ENCODE peak calls at places on chromosomes 16 and 17, in ten cellular contexts. One of them, this sample, is unnamed. For H3K4me1 and H3K36me3, the result is how much of the 10 kb centered on the place peaks cover.

GRCh38 chr16:78292726-78293380 is 193.4 kb downstream of the WWOX start:
- DNase-seq in Caco-2: peak
- DNase-seq in heart left ventricle: no peak
- DNase-seq in psoas muscle: no peak
- DNase-seq in endodermal cell: no peak
- DNase-seq in lower lobe of right lung: no peak
- DNase-seq in PC-3: no peak
- DNase-seq in lung: peak
- DNase-seq in BE2C: no peak
- DNase-seq in pancreas: peak
- DNase-seq in this sample: peak

GRCh38 chr17:49404371-49404770 is 10.3 kb downstream of the PHB1 start:
- DNase-seq in lower lobe of right lung: no peak
- DNase-seq in heart left ventricle: no peak
- DNase-seq in BE2C: no peak
- DNase-seq in Caco-2: no peak
- DNase-seq in endodermal cell: peak
- DNase-seq in lung: no peak
- DNase-seq in pancreas: no peak
- DNase-seq in psoas muscle: no peak
- DNase-seq in PC-3: no peak
- DNase-seq in this sample: no peak

GRCh38 chr17:79322216-79323123 is 247.8 kb downstream of the ENGASE start:
- DNase-seq in lung: no peak
- DNase-seq in PC-3: no peak
- DNase-seq in heart left ventricle: no peak
- DNase-seq in pancreas: no peak
- DNase-seq in lower lobe of right lung: no peak
- DNase-seq in BE2C: no peak
- DNase-seq in Caco-2: no peak
- DNase-seq in psoas muscle: no peak
- DNase-seq in endodermal cell: no peak
- DNase-seq in this sample: no peak

GRCh38 chr17:10875984-10876555 is 38.2 kb upstream of the PIRT start:
- DNase-seq in PC-3: peak
- DNase-seq in heart left ventricle: peak
- DNase-seq in pancreas: peak
- DNase-seq in Caco-2: peak
- DNase-seq in psoas muscle: peak
- DNase-seq in lung: peak
- DNase-seq in endodermal cell: peak
- DNase-seq in BE2C: peak
- DNase-seq in lower lobe of right lung: no peak
- DNase-seq in this sample: peak

GRCh38 chr16:78667675-78668074 is 568.2 kb downstream of the WWOX start:
- DNase-seq in BE2C: no peak
- DNase-seq in psoas muscle: no peak
- DNase-seq in lower lobe of right lung: no peak
- DNase-seq in lung: no peak
- DNase-seq in endodermal cell: no peak
- DNase-seq in PC-3: no peak
- DNase-seq in pancreas: no peak
- DNase-seq in Caco-2: no peak
- DNase-seq in heart left ventricle: no peak
- DNase-seq in this sample: no peak

GRCh38 chr17:73010414-73010813 is 82.1 kb downstream of the SLC39A11 start:
- DNase-seq in endodermal cell: no peak
- DNase-seq in lower lobe of right lung: no peak
- DNase-seq in heart left ventricle: no peak
- DNase-seq in lung: no peak
- DNase-seq in pancreas: no peak
- DNase-seq in psoas muscle: no peak
- DNase-seq in PC-3: no peak
- DNase-seq in BE2C: no peak
- DNase-seq in Caco-2: no peak
- DNase-seq in this sample: no peak

GRCh38 chr16:15737140-15737644 is 87.1 kb downstream of the NDE1 start:
- DNase-seq in PC-3: no peak
- DNase-seq in BE2C: no peak
- DNase-seq in Caco-2: no peak
- DNase-seq in endodermal cell: no peak
- DNase-seq in heart left ventricle: no peak
- DNase-seq in lower lobe of right lung: no peak
- DNase-seq in pancreas: no peak
- DNase-seq in lung: no peak
- DNase-seq in psoas muscle: no peak
- DNase-seq in this sample: no peak

GRCh38 chr17:48587276-48588073 is 2.6 kb downstream of the HOXB3 start:
- DNase-seq in psoas muscle: no peak
- DNase-seq in heart left ventricle: no peak
- DNase-seq in PC-3: no peak
- DNase-seq in pancreas: no peak
- DNase-seq in lung: no peak
- DNase-seq in lower lobe of right lung: no peak
- DNase-seq in BE2C: no peak
- DNase-seq in Caco-2: no peak
- DNase-seq in endodermal cell: no peak
- DNase-seq in this sample: no peak

GRCh38 chr16:10767127-10767526 is 23.5 kb downstream of the NUBP1 start:
- DNase-seq in endodermal cell: no peak
- DNase-seq in Caco-2: no peak
- DNase-seq in lower lobe of right lung: no peak
- DNase-seq in BE2C: no peak
- DNase-seq in pancreas: no peak
- DNase-seq in lung: no peak
- DNase-seq in psoas muscle: no peak
- DNase-seq in heart left ventricle: no peak
- DNase-seq in PC-3: no peak
- DNase-seq in this sample: no peak

GRCh38 chr16:79509221-79509631 is 91.3 kb downstream of the MAF start:
- DNase-seq in Caco-2: no peak
- DNase-seq in PC-3: no peak
- DNase-seq in lung: no peak
- DNase-seq in psoas muscle: peak
- DNase-seq in heart left ventricle: peak
- DNase-seq in BE2C: no peak
- DNase-seq in pancreas: no peak
- DNase-seq in endodermal cell: peak
- DNase-seq in lower lobe of right lung: no peak
- DNase-seq in this sample: no peak

GRCh38 chr16:908526-909155 is 62.1 kb downstream of the LMF1 start:
- DNase-seq in lower lobe of right lung: no peak
- DNase-seq in endodermal cell: no peak
- DNase-seq in BE2C: peak
- DNase-seq in Caco-2: no peak
- DNase-seq in pancreas: no peak
- DNase-seq in PC-3: no peak
- DNase-seq in psoas muscle: no peak
- DNase-seq in heart left ventricle: no peak
- DNase-seq in lung: no peak
- DNase-seq in this sample: peak

GRCh38 chr17:82647593-82648164 is 565 bp downstream of the WDR45B start:
- DNase-seq in endodermal cell: peak
- DNase-seq in BE2C: peak
- DNase-seq in psoas muscle: peak
- DNase-seq in PC-3: peak
- DNase-seq in lung: peak
- DNase-seq in pancreas: peak
- DNase-seq in lower lobe of right lung: no peak
- DNase-seq in Caco-2: peak
- DNase-seq in heart left ventricle: peak
- DNase-seq in this sample: peak

GRCh38 chr17:10735251-10735650 is 5.4 kb upstream of the TMEM220 start:
- DNase-seq in heart left ventricle: no peak
- DNase-seq in BE2C: no peak
- DNase-seq in PC-3: no peak
- DNase-seq in lower lobe of right lung: no peak
- DNase-seq in pancreas: no peak
- DNase-seq in endodermal cell: peak
- DNase-seq in Caco-2: no peak
- DNase-seq in lung: no peak
- DNase-seq in psoas muscle: no peak
- DNase-seq in this sample: no peak

GRCh38 chr16:68790130-68790761 is 53.1 kb upstream of the TANGO6 start:
- DNase-seq in lower lobe of right lung: no peak
- DNase-seq in PC-3: peak
- DNase-seq in psoas muscle: no peak
- DNase-seq in lung: peak
- DNase-seq in pancreas: peak
- DNase-seq in heart left ventricle: no peak
- DNase-seq in BE2C: no peak
- DNase-seq in Caco-2: peak
- DNase-seq in endodermal cell: peak
- DNase-seq in this sample: no peak

GRCh38 chr16:88401604-88402246 is 19.0 kb downstream of the ZNF469 start:
- DNase-seq in psoas muscle: no peak
- DNase-seq in Caco-2: no peak
- DNase-seq in lower lobe of right lung: no peak
- DNase-seq in heart left ventricle: no peak
- DNase-seq in PC-3: no peak
- DNase-seq in lung: no peak
- DNase-seq in BE2C: no peak
- DNase-seq in pancreas: no peak
- DNase-seq in endodermal cell: no peak
- DNase-seq in this sample: no peak
- H3K4me1 ChIP-seq in psoas muscle: under half
- H3K4me1 ChIP-seq in Caco-2: under half
- H3K4me1 ChIP-seq in lower lobe of right lung: under half
- H3K4me1 ChIP-seq in heart left ventricle: under half
- H3K4me1 ChIP-seq in PC-3: under half
- H3K4me1 ChIP-seq in lung: under half
- H3K4me1 ChIP-seq in BE2C: under half
- H3K4me1 ChIP-seq in pancreas: under half
- H3K4me1 ChIP-seq in endodermal cell: under half
- H3K4me1 ChIP-seq in this sample: under half

DNA sequence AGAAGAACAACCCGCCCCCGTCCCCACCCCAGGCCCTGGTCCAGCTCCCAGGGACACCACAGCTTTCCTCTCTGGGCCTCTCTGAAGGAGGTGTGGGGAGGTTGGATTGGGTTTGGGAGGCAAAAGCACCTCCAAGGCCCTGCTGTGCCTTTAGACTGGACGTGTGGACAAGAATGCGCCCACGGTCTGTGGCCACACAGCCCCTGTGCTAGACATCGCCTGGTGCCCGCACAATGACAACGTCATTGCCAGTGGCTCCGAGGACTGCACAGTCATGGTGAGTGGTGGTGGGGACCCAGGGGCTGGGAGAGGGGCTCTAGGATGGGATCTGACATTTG is 3.0 kb downstream of the CORO1A start:
- DNase-seq in endodermal cell: no peak
- DNase-seq in psoas muscle: no peak
- DNase-seq in heart left ventricle: no peak
- DNase-seq in Caco-2: no peak
- DNase-seq in lower lobe of right lung: peak
- DNase-seq in lung: no peak
- DNase-seq in PC-3: no peak
- DNase-seq in BE2C: no peak
- DNase-seq in pancreas: no peak
- DNase-seq in this sample: no peak
- H3K4me3 ChIP-seq in endodermal cell: no peak
- H3K4me3 ChIP-seq in psoas muscle: peak
- H3K4me3 ChIP-seq in heart left ventricle: no peak
- H3K4me3 ChIP-seq in Caco-2: no peak
- H3K4me3 ChIP-seq in lower lobe of right lung: peak
- H3K4me3 ChIP-seq in lung: no peak
- H3K4me3 ChIP-seq in PC-3: no peak
- H3K4me3 ChIP-seq in BE2C: no peak
- H3K4me3 ChIP-seq in pancreas: no peak
- H3K4me3 ChIP-seq in this sample: no peak

GRCh38 chr16:70570967-70571570 is 47.5 kb downstream of the SF3B3 start:
- DNase-seq in BE2C: no peak
- DNase-seq in endodermal cell: no peak
- DNase-seq in lung: no peak
- DNase-seq in heart left ventricle: no peak
- DNase-seq in Caco-2: no peak
- DNase-seq in PC-3: no peak
- DNase-seq in pancreas: no peak
- DNase-seq in psoas muscle: no peak
- DNase-seq in lower lobe of right lung: no peak
- DNase-seq in this sample: no peak

GRCh38 chr16:70569752-70570151 is 46.1 kb downstream of the SF3B3 start:
- DNase-seq in lower lobe of right lung: no peak
- DNase-seq in psoas muscle: no peak
- DNase-seq in heart left ventricle: no peak
- DNase-seq in endodermal cell: no peak
- DNase-seq in lung: no peak
- DNase-seq in PC-3: no peak
- DNase-seq in Caco-2: no peak
- DNase-seq in BE2C: no peak
- DNase-seq in pancreas: no peak
- DNase-seq in this sample: no peak

GRCh38 chr16:70572926-70573270 is 49.3 kb downstream of the SF3B3 start:
- DNase-seq in psoas muscle: no peak
- DNase-seq in Caco-2: no peak
- DNase-seq in pancreas: no peak
- DNase-seq in lower lobe of right lung: no peak
- DNase-seq in BE2C: no peak
- DNase-seq in heart left ventricle: no peak
- DNase-seq in lung: no peak
- DNase-seq in PC-3: no peak
- DNase-seq in endodermal cell: no peak
- DNase-seq in this sample: no peak

GRCh38 chr16:70572050-70572925 is 48.7 kb downstream of the SF3B3 start:
- DNase-seq in Caco-2: no peak
- DNase-seq in psoas muscle: no peak
- DNase-seq in PC-3: no peak
- DNase-seq in BE2C: no peak
- DNase-seq in pancreas: no peak
- DNase-seq in heart left ventricle: no peak
- DNase-seq in lung: no peak
- DNase-seq in endodermal cell: no peak
- DNase-seq in lower lobe of right lung: no peak
- DNase-seq in this sample: no peak

DNA sequence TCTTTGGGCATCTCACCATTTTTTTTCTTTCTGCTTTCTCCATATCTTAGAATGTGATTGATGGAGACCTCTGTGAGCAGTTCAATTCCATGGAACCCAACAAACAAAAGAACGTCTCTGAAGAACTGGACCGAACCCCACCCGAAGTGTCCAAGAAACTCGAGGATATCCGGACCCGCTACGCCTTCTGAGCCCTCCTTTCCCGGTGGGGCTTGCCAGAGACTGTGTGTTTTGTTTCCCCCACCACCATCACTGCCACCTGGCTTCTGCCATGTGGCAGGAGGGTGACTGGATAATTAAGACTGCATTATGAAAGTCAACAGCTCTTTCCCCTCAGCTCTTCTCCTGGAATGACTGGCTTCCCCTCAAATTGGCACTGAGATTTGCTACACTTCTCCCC is 48.0 kb downstream of the SF3B3 start:
- DNase-seq in pancreas: no peak
- DNase-seq in lung: no peak
- DNase-seq in lower lobe of right lung: no peak
- DNase-seq in psoas muscle: no peak
- DNase-seq in Caco-2: no peak
- DNase-seq in heart left ventricle: no peak
- DNase-seq in BE2C: no peak
- DNase-seq in endodermal cell: no peak
- DNase-seq in PC-3: no peak
- DNase-seq in this sample: no peak
- H3K36me3 ChIP-seq in pancreas: half or more
- H3K36me3 ChIP-seq in lung: half or more
- H3K36me3 ChIP-seq in lower lobe of right lung: half or more
- H3K36me3 ChIP-seq in psoas muscle: half or more
- H3K36me3 ChIP-seq in Caco-2: under half
- H3K36me3 ChIP-seq in heart left ventricle: half or more
- H3K36me3 ChIP-seq in BE2C: half or more
- H3K36me3 ChIP-seq in endodermal cell: half or more
- H3K36me3 ChIP-seq in PC-3: half or more
- H3K36me3 ChIP-seq in this sample: under half

GRCh38 chr16:85579883-85580607 is 33.1 kb upstream of the GSE1 start:
- DNase-seq in BE2C: no peak
- DNase-seq in pancreas: no peak
- DNase-seq in PC-3: no peak
- DNase-seq in lower lobe of right lung: no peak
- DNase-seq in heart left ventricle: no peak
- DNase-seq in endodermal cell: no peak
- DNase-seq in lung: no peak
- DNase-seq in psoas muscle: no peak
- DNase-seq in Caco-2: no peak
- DNase-seq in this sample: no peak
- H3K4me1 ChIP-seq in BE2C: half or more
- H3K4me1 ChIP-seq in pancreas: under half
- H3K4me1 ChIP-seq in PC-3: under half
- H3K4me1 ChIP-seq in lower lobe of right lung: half or more
- H3K4me1 ChIP-seq in heart left ventricle: under half
- H3K4me1 ChIP-seq in endodermal cell: under half
- H3K4me1 ChIP-seq in lung: under half
- H3K4me1 ChIP-seq in psoas muscle: under half
- H3K4me1 ChIP-seq in Caco-2: under half
- H3K4me1 ChIP-seq in this sample: under half

This sample was measured in mucosa of descending colon.